ENCODE peak calls at places on chromosomes 13 and 19, in four cellular contexts. One of them, this sample, is unnamed.

GRCh38 chr19:3549816-3550215 is 7.6 kb downstream of the MFSD12 start:
- DNase-seq in activated gamma-delta T cell treated with anti-CD3 and anti-CD28 coated beads, Interleukin-2, amount 50 U/mL, for 16 hours: no peak
- DNase-seq in HS-27A: no peak
- DNase-seq in iris pigment epithelial cell: no peak
- DNase-seq in this sample: no peak

GRCh38 chr19:46787331-46788100 is 878 bp downstream of the SLC1A5 start:
- DNase-seq in activated gamma-delta T cell treated with anti-CD3 and anti-CD28 coated beads, Interleukin-2, amount 50 U/mL, for 16 hours: no peak
- DNase-seq in HS-27A: no peak
- DNase-seq in iris pigment epithelial cell: peak; percentile 61
- DNase-seq in this sample: peak; percentile 67

GRCh38 chr13:110652231-110652730 is 36.9 kb downstream of the NAXD start:
- DNase-seq in iris pigment epithelial cell: no peak
- DNase-seq in HS-27A: no peak
- DNase-seq in activated gamma-delta T cell treated with anti-CD3 and anti-CD28 coated beads, Interleukin-2, amount 50 U/mL, for 16 hours: no peak
- DNase-seq in this sample: no peak

GRCh38 chr13:109785892-109786450 is 412 bp downstream of the IRS2 start:
- DNase-seq in iris pigment epithelial cell: no peak
- DNase-seq in HS-27A: no peak
- DNase-seq in activated gamma-delta T cell treated with anti-CD3 and anti-CD28 coated beads, Interleukin-2, amount 50 U/mL, for 16 hours: no peak
- DNase-seq in this sample: no peak

GRCh38 chr19:1016647-1017114 is 4.2 kb downstream of the TMEM259 start:
- DNase-seq in activated gamma-delta T cell treated with anti-CD3 and anti-CD28 coated beads, Interleukin-2, amount 50 U/mL, for 16 hours: no peak
- DNase-seq in iris pigment epithelial cell: peak; percentile 78
- DNase-seq in HS-27A: no peak
- DNase-seq in this sample: no peak

GRCh38 chr13:51047434-51048165 is 63.5 kb downstream of the C13orf42 start:
- DNase-seq in activated gamma-delta T cell treated with anti-CD3 and anti-CD28 coated beads, Interleukin-2, amount 50 U/mL, for 16 hours: no peak
- DNase-seq in HS-27A: no peak
- DNase-seq in iris pigment epithelial cell: no peak
- DNase-seq in this sample: no peak

GRCh38 chr13:44191504-44192171 is 182.0 kb upstream of the SERP2 start:
- DNase-seq in iris pigment epithelial cell: peak; percentile 84
- DNase-seq in HS-27A: no peak
- DNase-seq in activated gamma-delta T cell treated with anti-CD3 and anti-CD28 coated beads, Interleukin-2, amount 50 U/mL, for 16 hours: peak; percentile 19
- DNase-seq in this sample: no peak

GRCh38 chr13:19618925-19619324 is 14.5 kb upstream of the MPHOSPH8 start:
- DNase-seq in activated gamma-delta T cell treated with anti-CD3 and anti-CD28 coated beads, Interleukin-2, amount 50 U/mL, for 16 hours: no peak
- DNase-seq in HS-27A: no peak
- DNase-seq in iris pigment epithelial cell: peak; percentile 50
- DNase-seq in this sample: no peak

GRCh38 chr19:1250374-1251232 is 2.2 kb downstream of the MIDN start:
- DNase-seq in HS-27A: no peak
- DNase-seq in iris pigment epithelial cell: peak; percentile 72
- DNase-seq in activated gamma-delta T cell treated with anti-CD3 and anti-CD28 coated beads, Interleukin-2, amount 50 U/mL, for 16 hours: peak; percentile 43
- DNase-seq in this sample: no peak

GRCh38 chr13:59303433-59303832 is 860.3 kb downstream of the DIAPH3 start:
- DNase-seq in iris pigment epithelial cell: no peak
- DNase-seq in activated gamma-delta T cell treated with anti-CD3 and anti-CD28 coated beads, Interleukin-2, amount 50 U/mL, for 16 hours: no peak
- DNase-seq in HS-27A: no peak
- DNase-seq in this sample: no peak

GRCh38 chr13:99656092-99656745 is 154.9 kb downstream of the TM9SF2 start:
- DNase-seq in activated gamma-delta T cell treated with anti-CD3 and anti-CD28 coated beads, Interleukin-2, amount 50 U/mL, for 16 hours: peak; percentile 76
- DNase-seq in iris pigment epithelial cell: peak; percentile 69
- DNase-seq in HS-27A: peak; percentile 9
- DNase-seq in this sample: peak; percentile 75

GRCh38 chr19:33199441-33200265 is 5.5 kb downstream of the LRP3 start:
- DNase-seq in activated gamma-delta T cell treated with anti-CD3 and anti-CD28 coated beads, Interleukin-2, amount 50 U/mL, for 16 hours: no peak
- DNase-seq in iris pigment epithelial cell: peak; percentile 8
- DNase-seq in HS-27A: no peak
- DNase-seq in this sample: no peak

GRCh38 chr19:2769218-2769617 is 13.9 kb downstream of the SGTA start:
- DNase-seq in HS-27A: no peak
- DNase-seq in activated gamma-delta T cell treated with anti-CD3 and anti-CD28 coated beads, Interleukin-2, amount 50 U/mL, for 16 hours: no peak
- DNase-seq in iris pigment epithelial cell: no peak
- DNase-seq in this sample: no peak

GRCh38 chr19:2027361-2027760 is 11.8 kb upstream of the BTBD2 start:
- DNase-seq in activated gamma-delta T cell treated with anti-CD3 and anti-CD28 coated beads, Interleukin-2, amount 50 U/mL, for 16 hours: no peak
- DNase-seq in HS-27A: no peak
- DNase-seq in iris pigment epithelial cell: peak; percentile 80
- DNase-seq in this sample: no peak

GRCh38 chr13:108269601-108270328 is at the start of gene TNFSF13B:
- DNase-seq in HS-27A: no peak
- DNase-seq in activated gamma-delta T cell treated with anti-CD3 and anti-CD28 coated beads, Interleukin-2, amount 50 U/mL, for 16 hours: peak; percentile 13
- DNase-seq in iris pigment epithelial cell: peak; percentile 63
- DNase-seq in this sample: peak; percentile 66

GRCh38 chr19:1261863-1262686 is 7.1 kb upstream of the CIRBP start:
- DNase-seq in HS-27A: no peak
- DNase-seq in activated gamma-delta T cell treated with anti-CD3 and anti-CD28 coated beads, Interleukin-2, amount 50 U/mL, for 16 hours: no peak
- DNase-seq in iris pigment epithelial cell: peak; percentile 32
- DNase-seq in this sample: peak; percentile 61

GRCh38 chr13:95038949-95039348 is 262.3 kb downstream of the ABCC4 start:
- DNase-seq in iris pigment epithelial cell: no peak
- DNase-seq in HS-27A: no peak
- DNase-seq in activated gamma-delta T cell treated with anti-CD3 and anti-CD28 coated beads, Interleukin-2, amount 50 U/mL, for 16 hours: no peak
- DNase-seq in this sample: no peak

GRCh38 chr13:99805361-99805760 is 166.2 kb downstream of the ZIC5 start:
- DNase-seq in activated gamma-delta T cell treated with anti-CD3 and anti-CD28 coated beads, Interleukin-2, amount 50 U/mL, for 16 hours: no peak
- DNase-seq in HS-27A: no peak
- DNase-seq in iris pigment epithelial cell: no peak
- DNase-seq in this sample: no peak

GRCh38 chr13:30097089-30097488 is 210.3 kb downstream of the KATNAL1 start:
- DNase-seq in HS-27A: no peak
- DNase-seq in iris pigment epithelial cell: no peak
- DNase-seq in activated gamma-delta T cell treated with anti-CD3 and anti-CD28 coated beads, Interleukin-2, amount 50 U/mL, for 16 hours: no peak
- DNase-seq in this sample: no peak

This sample was measured in natural killer cell treated with Interleukin-12 subunit alpha and Interleukin-12 subunit beta and Interleukin-15 and Interleukin-18, amount 100 ng/mL, for 72 hours.